ENCODE peak calls at places on chromosomes 2 and 18, in five cellular contexts. One of them, this sample, is unnamed.

GRCh38 chr18:1965541-1965940 is 605.8 kb downstream of the METTL4 start:
- DNase-seq in uterus: no peak
- DNase-seq in tibial nerve: no peak
- DNase-seq in A549: no peak
- DNase-seq in psoas muscle: no peak
- DNase-seq in this sample: no peak

GRCh38 chr18:75320506-75320905 is 107.0 kb downstream of the SMIM21 start:
- DNase-seq in uterus: no peak
- DNase-seq in tibial nerve: no peak
- DNase-seq in psoas muscle: no peak
- DNase-seq in A549: no peak
- DNase-seq in this sample: no peak

GRCh38 chr18:23851470-23852002 is 162.3 kb downstream of the LAMA3 start:
- DNase-seq in psoas muscle: no peak
- DNase-seq in A549: no peak
- DNase-seq in tibial nerve: no peak
- DNase-seq in uterus: no peak
- DNase-seq in this sample: no peak

GRCh38 chr2:157440404-157441071 is 3.4 kb downstream of the CYTIP start:
- DNase-seq in psoas muscle: no peak
- DNase-seq in tibial nerve: no peak
- DNase-seq in uterus: no peak
- DNase-seq in A549: no peak
- DNase-seq in this sample: peak; percentile 51

GRCh38 chr2:56739421-56739820 is 555.6 kb downstream of the CCDC85A start:
- DNase-seq in uterus: no peak
- DNase-seq in A549: no peak
- DNase-seq in tibial nerve: no peak
- DNase-seq in psoas muscle: no peak
- DNase-seq in this sample: no peak

GRCh38 chr18:21362921-21363320 is 120.9 kb downstream of the GREB1L start:
- DNase-seq in uterus: no peak
- DNase-seq in psoas muscle: no peak
- DNase-seq in A549: no peak
- DNase-seq in tibial nerve: no peak
- DNase-seq in this sample: no peak

GRCh38 chr2:192500550-192501200 is 305.9 kb upstream of the TMEFF2 start:
- DNase-seq in psoas muscle: no peak
- DNase-seq in uterus: no peak
- DNase-seq in A549: peak; percentile 74
- DNase-seq in tibial nerve: no peak
- DNase-seq in this sample: no peak

GRCh38 chr2:12155308-12156061 is 409.1 kb downstream of the LPIN1 start:
- DNase-seq in tibial nerve: no peak
- DNase-seq in A549: no peak
- DNase-seq in psoas muscle: peak; percentile 39
- DNase-seq in uterus: no peak
- DNase-seq in this sample: no peak

GRCh38 chr2:1656961-1657841 is 87.1 kb downstream of the PXDN start:
- DNase-seq in tibial nerve: no peak
- DNase-seq in psoas muscle: no peak
- DNase-seq in A549: no peak
- DNase-seq in uterus: no peak
- DNase-seq in this sample: no peak

GRCh38 chr18:40371673-40372072 is 1583.4 kb upstream of the PIK3C3 start:
- DNase-seq in A549: no peak
- DNase-seq in uterus: no peak
- DNase-seq in tibial nerve: no peak
- DNase-seq in psoas muscle: no peak
- DNase-seq in this sample: no peak

GRCh38 chr2:23541453-23542334 is 156.7 kb downstream of the KLHL29 start:
- DNase-seq in uterus: peak; percentile 77
- DNase-seq in psoas muscle: no peak
- DNase-seq in A549: no peak
- DNase-seq in tibial nerve: peak; percentile 48
- DNase-seq in this sample: no peak

GRCh38 chr2:3465844-3466481 is 53.4 kb downstream of the ADI1 start:
- DNase-seq in A549: peak; percentile 52
- DNase-seq in tibial nerve: no peak
- DNase-seq in psoas muscle: no peak
- DNase-seq in uterus: no peak
- DNase-seq in this sample: no peak

GRCh38 chr2:64829522-64829921 is 159.7 kb upstream of the SLC1A4 start:
- DNase-seq in uterus: no peak
- DNase-seq in A549: no peak
- DNase-seq in tibial nerve: no peak
- DNase-seq in psoas muscle: no peak
- DNase-seq in this sample: no peak

GRCh38 chr18:35528749-35529274 is 31.1 kb upstream of the INO80C start:
- DNase-seq in psoas muscle: no peak
- DNase-seq in tibial nerve: no peak
- DNase-seq in A549: no peak
- DNase-seq in uterus: no peak
- DNase-seq in this sample: no peak

GRCh38 chr18:76494181-76494540 is 881 bp downstream of the ZNF516 start:
- DNase-seq in A549: no peak
- DNase-seq in psoas muscle: peak; percentile 30
- DNase-seq in uterus: peak; percentile 73
- DNase-seq in tibial nerve: peak; percentile 45
- DNase-seq in this sample: no peak

GRCh38 chr18:23871410-23871809 is 143.1 kb upstream of the TTC39C start:
- DNase-seq in tibial nerve: no peak
- DNase-seq in uterus: no peak
- DNase-seq in A549: peak; percentile 7
- DNase-seq in psoas muscle: no peak
- DNase-seq in this sample: no peak

GRCh38 chr18:1488394-1488793 is 583.7 kb downstream of the ADCYAP1 start:
- DNase-seq in A549: no peak
- DNase-seq in tibial nerve: no peak
- DNase-seq in psoas muscle: no peak
- DNase-seq in uterus: no peak
- DNase-seq in this sample: no peak

GRCh38 chr2:23124214-23124735 is 260.7 kb upstream of the KLHL29 start:
- DNase-seq in uterus: no peak
- DNase-seq in tibial nerve: no peak
- DNase-seq in psoas muscle: no peak
- DNase-seq in A549: no peak
- DNase-seq in this sample: no peak

GRCh38 chr2:86368181-86368824 is 30.9 kb upstream of the REEP1 start:
- DNase-seq in A549: peak; percentile 35
- DNase-seq in uterus: peak; percentile 37
- DNase-seq in psoas muscle: peak; percentile 21
- DNase-seq in tibial nerve: no peak
- DNase-seq in this sample: peak; percentile 82

GRCh38 chr2:18245375-18245774 is 315.1 kb downstream of the RDH14 start:
- DNase-seq in uterus: no peak
- DNase-seq in A549: no peak
- DNase-seq in psoas muscle: no peak
- DNase-seq in tibial nerve: no peak
- DNase-seq in this sample: no peak

GRCh38 chr2:191018663-191019119 is 4.7 kb upstream of the STAT1 start:
- DNase-seq in tibial nerve: no peak
- DNase-seq in uterus: no peak
- DNase-seq in psoas muscle: no peak
- DNase-seq in A549: no peak
- DNase-seq in this sample: no peak

GRCh38 chr18:12838178-12838634 is 45.8 kb downstream of the PTPN2 start:
- DNase-seq in tibial nerve: peak; percentile 14
- DNase-seq in A549: peak; percentile 92
- DNase-seq in psoas muscle: peak; percentile 27
- DNase-seq in uterus: peak; percentile 22
- DNase-seq in this sample: no peak

GRCh38 chr2:98522854-98523253 is 78.2 kb downstream of the INPP4A start:
- DNase-seq in tibial nerve: no peak
- DNase-seq in uterus: no peak
- DNase-seq in A549: no peak
- DNase-seq in psoas muscle: no peak
- DNase-seq in this sample: no peak

GRCh38 chr2:105857076-105857740 is 112.5 kb downstream of the NCK2 start:
- DNase-seq in A549: no peak
- DNase-seq in uterus: no peak
- DNase-seq in tibial nerve: no peak
- DNase-seq in psoas muscle: no peak
- DNase-seq in this sample: no peak

GRCh38 chr18:73318732-73319479 is 451.1 kb upstream of the NETO1 start:
- DNase-seq in tibial nerve: no peak
- DNase-seq in uterus: no peak
- DNase-seq in psoas muscle: no peak
- DNase-seq in A549: peak; percentile 72
- DNase-seq in this sample: no peak

GRCh38 chr18:59837586-59837985 is 62.2 kb upstream of the PMAIP1 start:
- DNase-seq in tibial nerve: peak; percentile 55
- DNase-seq in uterus: peak; percentile 31
- DNase-seq in A549: peak; percentile 60
- DNase-seq in psoas muscle: no peak
- DNase-seq in this sample: peak; percentile 90

GRCh38 chr18:78734614-78734945 is 245.0 kb upstream of the SALL3 start:
- DNase-seq in tibial nerve: no peak
- DNase-seq in uterus: no peak
- DNase-seq in A549: no peak
- DNase-seq in psoas muscle: no peak
- DNase-seq in this sample: no peak
- H3K9me3 ChIP-seq in tibial nerve: no peaks in the 10 kb centered on the region
- H3K9me3 ChIP-seq in uterus: no peaks in the 10 kb centered on the region
- H3K9me3 ChIP-seq in A549: no peaks in the 10 kb centered on the region
- H3K9me3 ChIP-seq in psoas muscle: no peaks in the 10 kb centered on the region
- H3K9me3 ChIP-seq in this sample: no peaks in the 10 kb centered on the region

DNA sequence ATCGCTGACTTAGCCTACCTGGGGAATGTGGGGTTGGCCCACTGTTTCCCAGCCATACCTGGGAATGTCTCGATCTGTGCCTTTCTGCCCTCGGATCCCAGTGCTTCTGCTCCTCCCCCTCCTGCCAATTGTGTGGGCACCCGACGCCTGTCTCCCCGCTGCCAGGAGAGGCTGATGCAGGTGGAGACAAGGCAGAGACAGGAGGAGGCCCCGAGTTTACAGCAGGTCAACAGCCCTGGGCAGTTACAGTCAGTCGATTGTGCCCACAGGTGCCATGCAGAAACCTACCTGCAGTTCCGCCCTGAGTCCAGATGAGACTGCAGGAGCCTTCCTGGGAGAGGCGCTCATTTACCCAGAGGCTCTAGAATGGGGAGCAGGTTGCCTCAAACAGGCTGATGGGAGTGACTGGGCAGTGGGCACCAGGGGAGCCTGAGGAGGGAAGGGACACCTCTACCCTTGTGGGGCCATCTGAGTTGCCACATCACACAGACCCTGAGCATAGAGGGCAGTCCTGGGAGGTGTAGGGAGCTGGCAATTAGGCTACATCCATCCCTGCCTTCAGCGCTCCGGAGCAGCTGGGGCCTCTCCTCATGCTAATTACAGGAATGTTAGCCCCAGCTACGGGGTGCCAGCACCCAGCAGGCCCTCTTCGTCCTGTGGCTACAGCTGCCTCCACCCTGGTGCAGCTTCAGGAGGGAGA is 300.1 kb downstream of the NDUFA10 start:
- DNase-seq in uterus: peak; percentile 3
- DNase-seq in psoas muscle: no peak
- DNase-seq in tibial nerve: no peak
- DNase-seq in A549: no peak
- DNase-seq in this sample: no peak
- H3K9me3 ChIP-seq in uterus: no peaks in the 10 kb centered on the region
- H3K9me3 ChIP-seq in psoas muscle: no peaks in the 10 kb centered on the region
- H3K9me3 ChIP-seq in tibial nerve: no peaks in the 10 kb centered on the region
- H3K9me3 ChIP-seq in A549: no peaks in the 10 kb centered on the region
- H3K9me3 ChIP-seq in this sample: no peaks in the 10 kb centered on the region

GRCh38 chr2:174512345-174512744 is 25.5 kb upstream of the GPR155 start:
- DNase-seq in psoas muscle: no peak
- DNase-seq in uterus: no peak
- DNase-seq in tibial nerve: no peak
- DNase-seq in A549: no peak
- DNase-seq in this sample: no peak

GRCh38 chr2:174510583-174511189 is 23.9 kb upstream of the GPR155 start:
- DNase-seq in uterus: no peak
- DNase-seq in psoas muscle: no peak
- DNase-seq in A549: peak; percentile 62
- DNase-seq in tibial nerve: no peak
- DNase-seq in this sample: peak; percentile 71

GRCh38 chr2:174516495-174517378 is 29.9 kb upstream of the GPR155 start:
- DNase-seq in psoas muscle: no peak
- DNase-seq in A549: no peak
- DNase-seq in uterus: no peak
- DNase-seq in tibial nerve: no peak
- DNase-seq in this sample: no peak

DNA sequence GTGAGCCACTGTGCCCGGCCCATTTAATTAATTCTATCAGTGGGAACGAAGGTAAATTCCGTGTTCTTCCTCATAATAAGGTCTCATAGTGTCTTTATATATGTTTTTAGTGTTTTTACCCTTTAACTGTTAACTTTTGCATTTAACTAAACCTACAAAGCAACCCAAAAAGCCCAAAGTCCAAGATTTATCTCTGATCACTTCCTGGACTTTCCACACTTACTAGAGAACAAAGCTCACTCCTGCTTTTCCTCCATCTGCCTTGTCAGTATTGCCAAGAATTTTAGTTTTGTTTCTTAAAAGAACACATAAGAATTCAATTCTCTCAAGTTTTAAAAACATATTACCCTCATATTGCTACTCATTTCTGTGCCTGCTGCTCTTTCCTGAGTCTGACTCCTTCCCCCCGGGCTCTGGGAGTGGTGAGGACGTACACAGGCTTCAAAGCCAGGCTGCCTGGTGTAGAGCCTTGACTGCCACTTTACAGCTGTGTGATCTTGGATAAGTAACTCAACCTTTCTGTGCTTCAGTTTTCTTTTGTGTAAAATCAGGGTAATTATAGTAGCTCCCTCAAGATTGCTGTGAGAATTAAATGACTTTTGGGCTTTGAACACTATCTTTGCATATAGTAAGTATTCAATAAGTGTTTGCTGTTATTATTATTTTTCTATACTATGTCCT is 24.9 kb upstream of the GPR155 start:
- DNase-seq in tibial nerve: no peak
- DNase-seq in psoas muscle: no peak
- DNase-seq in A549: no peak
- DNase-seq in uterus: no peak
- DNase-seq in this sample: no peak
- H3K9me3 ChIP-seq in tibial nerve: no peaks in the 10 kb centered on the region
- H3K9me3 ChIP-seq in psoas muscle: peaks cover 6% of the 10 kb centered on the region
- H3K9me3 ChIP-seq in A549: peaks cover 33% of the 10 kb centered on the region
- H3K9me3 ChIP-seq in uterus: no peaks in the 10 kb centered on the region
- H3K9me3 ChIP-seq in this sample: peaks cover 10% of the 10 kb centered on the region

DNA sequence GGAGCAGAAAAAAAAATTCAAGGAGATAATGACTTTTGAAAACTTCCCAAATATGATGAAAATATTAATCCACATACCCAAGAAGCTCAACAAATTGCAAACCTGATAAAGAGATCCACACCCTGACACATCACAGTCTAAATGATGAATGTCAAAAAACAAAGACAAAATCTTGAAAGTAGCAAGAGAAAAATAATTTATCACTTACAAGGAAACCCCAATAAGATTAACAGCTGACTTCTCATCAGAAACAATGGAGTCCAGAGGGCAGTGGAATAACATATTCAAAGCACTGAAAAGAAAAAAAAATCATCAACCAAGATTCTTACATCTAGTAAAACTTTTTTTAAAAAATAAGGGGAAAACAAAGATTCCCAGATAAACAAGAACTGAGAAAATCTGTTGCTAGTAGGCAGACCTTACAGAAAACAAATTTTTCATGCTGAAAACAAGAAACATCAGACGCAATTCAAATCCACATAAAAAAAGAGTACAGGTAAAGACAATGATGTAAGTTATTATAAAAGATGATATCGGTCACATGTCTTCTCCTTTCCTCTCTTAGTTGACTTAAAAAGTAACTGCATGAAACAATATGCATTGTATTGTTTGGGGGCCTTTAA is 21.3 kb downstream of the SLC66A2 start:
- DNase-seq in psoas muscle: no peak
- DNase-seq in tibial nerve: no peak
- DNase-seq in A549: no peak
- DNase-seq in uterus: no peak
- DNase-seq in this sample: no peak
- H3K9me3 ChIP-seq in psoas muscle: peaks cover 22% of the 10 kb centered on the region
- H3K9me3 ChIP-seq in tibial nerve: peaks cover 9% of the 10 kb centered on the region
- H3K9me3 ChIP-seq in A549: peaks cover 35% of the 10 kb centered on the region
- H3K9me3 ChIP-seq in uterus: no peaks in the 10 kb centered on the region
- H3K9me3 ChIP-seq in this sample: peaks cover 38% of the 10 kb centered on the region

This sample was measured in Karpas-422.